ENCODE peak calls at places on chromosomes 16 and 17, in nine cellular contexts. N is kidney, E is fibroblast of the conjunctiva, H is breast epithelium, A is transverse colon, T is GM04504, I is GM18507, P is fibroblast of mammary gland, W is foreskin melanocyte. Y is an unnamed sample.

GRCh38 chr16:51759329-51759728 is 608.3 kb upstream of the SALL1 start:
- DNase-seq in A (no peak), I (no peak), P (no peak), N (no peak), E (no peak), T (no peak), H (no peak), W (no peak), Y (no peak)

GRCh38 chr17:4540224-4541040 is 14.8 kb downstream of the MYBBP1A start:
- DNase-seq in E (no peak), A (no peak), W (no peak), T (no peak), N (peak; percentile 79), P (no peak), I (no peak), H (no peak), Y (no peak)

GRCh38 chr17:8016632-8017424 is 14.4 kb downstream of the GUCY2D start:
- DNase-seq in H (no peak), E (peak; percentile 4), I (no peak), N (peak; percentile 55), T (no peak), A (peak; percentile 69), P (peak; percentile 46), W (peak; percentile 16), Y (peak; percentile 49)

GRCh38 chr17:19948100-19948943 is 29.3 kb downstream of the AKAP10 start:
- DNase-seq in T (no peak), E (no peak), I (no peak), H (no peak), W (no peak), A (no peak), P (no peak), N (no peak), Y (peak; percentile 38)

GRCh38 chr17:49739662-49740271 is 24.2 kb downstream of the FAM117A start:
- DNase-seq in A (peak; percentile 88), P (peak; percentile 31), H (peak; percentile 77), I (no peak), E (no peak), N (peak; percentile 93), T (no peak), W (no peak), Y (peak; percentile 90)

GRCh38 chr17:69722518-69722917 is 308.0 kb downstream of the MAP2K6 start:
- DNase-seq in A (no peak), N (no peak), E (no peak), P (no peak), W (no peak), T (no peak), I (no peak), H (no peak), Y (no peak)

GRCh38 chr17:72677714-72678390 is 414.6 kb downstream of the SLC39A11 start:
- DNase-seq in P (peak; percentile 51), A (no peak), N (no peak), E (no peak), H (no peak), W (no peak), I (no peak), T (no peak), Y (peak; percentile 71)

GRCh38 chr17:76937238-76937637 is 69.0 kb downstream of the MGAT5B start:
- DNase-seq in P (no peak), A (no peak), E (no peak), H (no peak), T (no peak), N (no peak), I (no peak), W (no peak), Y (no peak)

GRCh38 chr17:72008236-72008874 is 112.5 kb upstream of the SOX9 start:
- DNase-seq in E (no peak), I (no peak), A (no peak), T (no peak), N (no peak), W (peak; percentile 20), P (peak; percentile 4), H (no peak), Y (peak; percentile 23)

GRCh38 chr17:76617838-76618237 is 25.7 kb downstream of the ST6GALNAC1 start:
- DNase-seq in A (no peak), P (no peak), W (no peak), E (no peak), I (no peak), N (no peak), T (no peak), H (no peak), Y (no peak)